ENCODE peak calls at places on chromosomes 6 and 20, in five cellular contexts. M is CD4-positive, alpha-beta memory T cell; P is NCI-H524; W is activated naive CD4-positive, alpha-beta T cell; J is NAMALWA. K is an unnamed sample.

GRCh38 chr20:44016525-44016924 is 101.9 kb downstream of the TOX2 start:
- DNase-seq in W (no peak), M (no peak), J (no peak), P (no peak), K (no peak)

GRCh38 chr6:132819405-132820145 is 5.2 kb downstream of the RPS12 start:
- DNase-seq in J (peak), W (no peak), P (no peak), M (no peak), K (peak)

GRCh38 chr6:6751615-6752014 is 163.1 kb downstream of the LY86 start:
- DNase-seq in M (no peak), W (no peak), P (no peak), J (no peak), K (peak)

GRCh38 chr6:32192608-32193039 is at the start of gene GPSM3:
- DNase-seq in M (peak), J (peak), P (no peak), W (peak), K (peak)

GRCh38 chr6:35359744-35360348 is 17.5 kb downstream of the PPARD start:
- DNase-seq in M (no peak), P (no peak), J (no peak), W (no peak), K (no peak)

GRCh38 chr20:49668181-49668877 is 45.3 kb downstream of the B4GALT5 start:
- DNase-seq in J (peak), W (peak), M (peak), P (peak), K (peak)

GRCh38 chr20:5870462-5871021 is 79.8 kb downstream of the TRMT6 start:
- DNase-seq in W (no peak), J (no peak), M (no peak), P (no peak), K (no peak)

GRCh38 chr20:13464702-13465101 is 174.0 kb downstream of the TASP1 start:
- DNase-seq in P (no peak), M (no peak), W (no peak), J (no peak), K (no peak)

GRCh38 chr6:24774696-24775519 is at the start of gene GMNN:
- DNase-seq in J (peak), P (peak), M (peak), W (peak), K (peak)

GRCh38 chr20:23088891-23089290 is 2.8 kb upstream of the CD93 start:
- DNase-seq in J (no peak), W (no peak), P (no peak), M (no peak), K (no peak)

GRCh38 chr6:108627692-108628565 is 67.2 kb downstream of the FOXO3 start:
- DNase-seq in P (no peak), W (no peak), J (no peak), M (no peak), K (no peak)

GRCh38 chr6:96789871-96790270 is 47.4 kb downstream of the GPR63 start:
- DNase-seq in W (no peak), J (no peak), M (no peak), P (no peak), K (no peak)

GRCh38 chr6:65448806-65449397 is 258.1 kb downstream of the EYS start:
- DNase-seq in J (no peak), P (no peak), W (no peak), M (no peak), K (no peak)

GRCh38 chr6:113651120-113651519 is 206.0 kb upstream of the MARCKS start:
- DNase-seq in J (no peak), W (no peak), M (no peak), P (no peak), K (no peak)

GRCh38 chr6:149929422-149929821 is 6.5 kb upstream of the RAET1G start:
- DNase-seq in P (peak), W (no peak), J (peak), M (no peak), K (no peak)